ENCODE peak calls at places on chromosomes 4 and X, in ten cellular contexts. One of them, this sample, is unnamed.

GRCh38 chr4:1182313-1182712 is 9.9 kb upstream of the SPON2 start:
- DNase-seq in OCI-LY7: no peak
- DNase-seq in GM12864: no peak
- DNase-seq in IMR-90: no peak
- DNase-seq in heart left ventricle: no peak
- DNase-seq in fibroblast of lung: no peak
- DNase-seq in A549: no peak
- DNase-seq in dorsolateral prefrontal cortex: no peak
- DNase-seq in GM12865: no peak
- DNase-seq in neural progenitor cell: no peak
- DNase-seq in this sample: no peak

GRCh38 chrX:107684956-107685385 is 56.7 kb downstream of the PRPS1 start:
- DNase-seq in OCI-LY7: no peak
- DNase-seq in GM12864: peak; percentile 49
- DNase-seq in IMR-90: no peak
- DNase-seq in heart left ventricle: peak; percentile 77
- DNase-seq in fibroblast of lung: peak; percentile 73
- DNase-seq in A549: no peak
- DNase-seq in dorsolateral prefrontal cortex: no peak
- DNase-seq in GM12865: peak; percentile 80
- DNase-seq in neural progenitor cell: no peak
- DNase-seq in this sample: peak; percentile 47

GRCh38 chr4:1155314-1155713 is 17.1 kb downstream of the SPON2 start:
- DNase-seq in OCI-LY7: no peak
- DNase-seq in GM12864: no peak
- DNase-seq in IMR-90: no peak
- DNase-seq in heart left ventricle: no peak
- DNase-seq in fibroblast of lung: no peak
- DNase-seq in A549: no peak
- DNase-seq in dorsolateral prefrontal cortex: no peak
- DNase-seq in GM12865: no peak
- DNase-seq in neural progenitor cell: no peak
- DNase-seq in this sample: no peak

GRCh38 chr4:101284546-101284945 is 62.8 kb downstream of the PPP3CA start:
- DNase-seq in OCI-LY7: no peak
- DNase-seq in GM12864: no peak
- DNase-seq in IMR-90: no peak
- DNase-seq in heart left ventricle: no peak
- DNase-seq in fibroblast of lung: peak; percentile 19
- DNase-seq in A549: no peak
- DNase-seq in dorsolateral prefrontal cortex: no peak
- DNase-seq in GM12865: no peak
- DNase-seq in neural progenitor cell: no peak
- DNase-seq in this sample: no peak

GRCh38 chr4:31034550-31034949 is 314.4 kb downstream of the PCDH7 start:
- DNase-seq in OCI-LY7: no peak
- DNase-seq in GM12864: no peak
- DNase-seq in IMR-90: no peak
- DNase-seq in heart left ventricle: no peak
- DNase-seq in fibroblast of lung: no peak
- DNase-seq in A549: no peak
- DNase-seq in dorsolateral prefrontal cortex: no peak
- DNase-seq in GM12865: no peak
- DNase-seq in neural progenitor cell: no peak
- DNase-seq in this sample: no peak

GRCh38 chr4:102531441-102531840 is 30.3 kb downstream of the NFKB1 start:
- DNase-seq in OCI-LY7: no peak
- DNase-seq in GM12864: no peak
- DNase-seq in IMR-90: peak; percentile 25
- DNase-seq in heart left ventricle: no peak
- DNase-seq in fibroblast of lung: no peak
- DNase-seq in A549: no peak
- DNase-seq in dorsolateral prefrontal cortex: no peak
- DNase-seq in GM12865: no peak
- DNase-seq in neural progenitor cell: no peak
- DNase-seq in this sample: no peak

GRCh38 chr4:1399508-1400190 is 6.6 kb downstream of the NKX1-1 start:
- DNase-seq in OCI-LY7: peak; percentile 27
- DNase-seq in GM12864: no peak
- DNase-seq in IMR-90: no peak
- DNase-seq in heart left ventricle: peak; percentile 32
- DNase-seq in fibroblast of lung: no peak
- DNase-seq in A549: no peak
- DNase-seq in dorsolateral prefrontal cortex: no peak
- DNase-seq in GM12865: no peak
- DNase-seq in neural progenitor cell: no peak
- DNase-seq in this sample: no peak

GRCh38 chrX:106707771-106708454 is 18.6 kb upstream of the RNF128 start:
- DNase-seq in OCI-LY7: no peak
- DNase-seq in GM12864: no peak
- DNase-seq in IMR-90: peak; percentile 94
- DNase-seq in heart left ventricle: no peak
- DNase-seq in fibroblast of lung: peak; percentile 80
- DNase-seq in A549: peak; percentile 21
- DNase-seq in dorsolateral prefrontal cortex: no peak
- DNase-seq in GM12865: no peak
- DNase-seq in neural progenitor cell: no peak
- DNase-seq in this sample: peak; percentile 83

GRCh38 chr4:184826315-184827266 is 823 bp upstream of the ACSL1 start:
- DNase-seq in OCI-LY7: peak; percentile 57
- DNase-seq in GM12864: no peak
- DNase-seq in IMR-90: peak; percentile 16
- DNase-seq in heart left ventricle: no peak
- DNase-seq in fibroblast of lung: no peak
- DNase-seq in A549: no peak
- DNase-seq in dorsolateral prefrontal cortex: no peak
- DNase-seq in GM12865: peak; percentile 71
- DNase-seq in neural progenitor cell: peak; percentile 21
- DNase-seq in this sample: peak; percentile 59

GRCh38 chrX:150643958-150644357 is 49.2 kb upstream of the MTMR1 start:
- DNase-seq in OCI-LY7: no peak
- DNase-seq in GM12864: no peak
- DNase-seq in IMR-90: no peak
- DNase-seq in heart left ventricle: no peak
- DNase-seq in fibroblast of lung: no peak
- DNase-seq in A549: no peak
- DNase-seq in dorsolateral prefrontal cortex: no peak
- DNase-seq in GM12865: no peak
- DNase-seq in neural progenitor cell: no peak
- DNase-seq in this sample: no peak
- TF ChIP-seq CTCF in OCI-LY7: no peak
- TF ChIP-seq CTCF in GM12864: no peak
- TF ChIP-seq CTCF in IMR-90: no peak
- TF ChIP-seq CTCF in heart left ventricle: no peak
- TF ChIP-seq CTCF in fibroblast of lung: no peak
- TF ChIP-seq CTCF in A549: no peak
- TF ChIP-seq CTCF in dorsolateral prefrontal cortex: no peak
- TF ChIP-seq CTCF in GM12865: no peak
- TF ChIP-seq CTCF in neural progenitor cell: no peak
- TF ChIP-seq CTCF in this sample: no peak

GRCh38 chr4:162510115-162510514 is 346.3 kb upstream of the FSTL5 start:
- DNase-seq in OCI-LY7: no peak
- DNase-seq in GM12864: no peak
- DNase-seq in IMR-90: no peak
- DNase-seq in heart left ventricle: no peak
- DNase-seq in fibroblast of lung: no peak
- DNase-seq in A549: no peak
- DNase-seq in dorsolateral prefrontal cortex: no peak
- DNase-seq in GM12865: no peak
- DNase-seq in neural progenitor cell: peak; percentile 19
- DNase-seq in this sample: no peak
- TF ChIP-seq CTCF in OCI-LY7: no peak
- TF ChIP-seq CTCF in GM12864: no peak
- TF ChIP-seq CTCF in IMR-90: no peak
- TF ChIP-seq CTCF in heart left ventricle: no peak
- TF ChIP-seq CTCF in fibroblast of lung: no peak
- TF ChIP-seq CTCF in A549: no peak
- TF ChIP-seq CTCF in dorsolateral prefrontal cortex: no peak
- TF ChIP-seq CTCF in GM12865: no peak
- TF ChIP-seq CTCF in neural progenitor cell: no peak
- TF ChIP-seq CTCF in this sample: no peak

GRCh38 chr4:165864228-165864627 is 8.8 kb upstream of the TLL1 start:
- DNase-seq in OCI-LY7: peak; percentile 43
- DNase-seq in GM12864: no peak
- DNase-seq in IMR-90: no peak
- DNase-seq in heart left ventricle: no peak
- DNase-seq in fibroblast of lung: no peak
- DNase-seq in A549: no peak
- DNase-seq in dorsolateral prefrontal cortex: no peak
- DNase-seq in GM12865: no peak
- DNase-seq in neural progenitor cell: peak; percentile 16
- DNase-seq in this sample: peak; percentile 2
- TF ChIP-seq CTCF in OCI-LY7: peak; percentile 68
- TF ChIP-seq CTCF in GM12864: peak; percentile 7
- TF ChIP-seq CTCF in IMR-90: no peak
- TF ChIP-seq CTCF in heart left ventricle: no peak
- TF ChIP-seq CTCF in fibroblast of lung: no peak
- TF ChIP-seq CTCF in A549: peak; percentile 18
- TF ChIP-seq CTCF in dorsolateral prefrontal cortex: no peak
- TF ChIP-seq CTCF in GM12865: no peak
- TF ChIP-seq CTCF in neural progenitor cell: peak; percentile 22
- TF ChIP-seq CTCF in this sample: no peak

GRCh38 chr4:130359537-130359936 is 1263.6 kb downstream of the C4orf33 start:
- DNase-seq in OCI-LY7: peak; percentile 56
- DNase-seq in GM12864: no peak
- DNase-seq in IMR-90: peak; percentile 35
- DNase-seq in heart left ventricle: no peak
- DNase-seq in fibroblast of lung: peak; percentile 67
- DNase-seq in A549: no peak
- DNase-seq in dorsolateral prefrontal cortex: no peak
- DNase-seq in GM12865: no peak
- DNase-seq in neural progenitor cell: peak; percentile 24
- DNase-seq in this sample: peak; percentile 44
- TF ChIP-seq CTCF in OCI-LY7: peak; percentile 84
- TF ChIP-seq CTCF in GM12864: no peak
- TF ChIP-seq CTCF in IMR-90: peak; percentile 78
- TF ChIP-seq CTCF in heart left ventricle: no peak
- TF ChIP-seq CTCF in fibroblast of lung: peak; percentile 43
- TF ChIP-seq CTCF in A549: peak; percentile 41
- TF ChIP-seq CTCF in dorsolateral prefrontal cortex: peak; percentile 50
- TF ChIP-seq CTCF in GM12865: no peak
- TF ChIP-seq CTCF in neural progenitor cell: peak; percentile 63
- TF ChIP-seq CTCF in this sample: peak; percentile 30

GRCh38 chrX:136307471-136307870 is 6.7 kb downstream of the ADGRG4 start:
- DNase-seq in OCI-LY7: no peak
- DNase-seq in GM12864: no peak
- DNase-seq in IMR-90: no peak
- DNase-seq in heart left ventricle: no peak
- DNase-seq in fibroblast of lung: no peak
- DNase-seq in A549: no peak
- DNase-seq in dorsolateral prefrontal cortex: no peak
- DNase-seq in GM12865: no peak
- DNase-seq in neural progenitor cell: no peak
- DNase-seq in this sample: no peak
- TF ChIP-seq CTCF in OCI-LY7: no peak
- TF ChIP-seq CTCF in GM12864: no peak
- TF ChIP-seq CTCF in IMR-90: no peak
- TF ChIP-seq CTCF in heart left ventricle: no peak
- TF ChIP-seq CTCF in fibroblast of lung: no peak
- TF ChIP-seq CTCF in A549: no peak
- TF ChIP-seq CTCF in dorsolateral prefrontal cortex: no peak
- TF ChIP-seq CTCF in GM12865: no peak
- TF ChIP-seq CTCF in neural progenitor cell: no peak
- TF ChIP-seq CTCF in this sample: no peak

GRCh38 chrX:46686003-46686645 is 72.8 kb downstream of the SLC9A7 start:
- DNase-seq in OCI-LY7: peak; percentile 54
- DNase-seq in GM12864: no peak
- DNase-seq in IMR-90: peak; percentile 41
- DNase-seq in heart left ventricle: no peak
- DNase-seq in fibroblast of lung: peak; percentile 52
- DNase-seq in A549: no peak
- DNase-seq in dorsolateral prefrontal cortex: peak; percentile 28
- DNase-seq in GM12865: peak; percentile 59
- DNase-seq in neural progenitor cell: peak; percentile 44
- DNase-seq in this sample: no peak
- TF ChIP-seq CTCF in OCI-LY7: peak; percentile 85
- TF ChIP-seq CTCF in GM12864: peak; percentile 47
- TF ChIP-seq CTCF in IMR-90: peak; percentile 61
- TF ChIP-seq CTCF in heart left ventricle: peak; percentile 54
- TF ChIP-seq CTCF in fibroblast of lung: peak; percentile 41
- TF ChIP-seq CTCF in A549: peak; percentile 63
- TF ChIP-seq CTCF in dorsolateral prefrontal cortex: peak; percentile 64
- TF ChIP-seq CTCF in GM12865: peak; percentile 35
- TF ChIP-seq CTCF in neural progenitor cell: peak; percentile 75
- TF ChIP-seq CTCF in this sample: peak; percentile 47

GRCh38 chr4:115234405-115235093 is 121.1 kb upstream of the NDST4 start:
- DNase-seq in OCI-LY7: peak; percentile 37
- DNase-seq in GM12864: no peak
- DNase-seq in IMR-90: no peak
- DNase-seq in heart left ventricle: no peak
- DNase-seq in fibroblast of lung: no peak
- DNase-seq in A549: no peak
- DNase-seq in dorsolateral prefrontal cortex: no peak
- DNase-seq in GM12865: peak; percentile 58
- DNase-seq in neural progenitor cell: peak; percentile 31
- DNase-seq in this sample: no peak
- TF ChIP-seq CTCF in OCI-LY7: peak; percentile 84
- TF ChIP-seq CTCF in GM12864: peak; percentile 14
- TF ChIP-seq CTCF in IMR-90: no peak
- TF ChIP-seq CTCF in heart left ventricle: no peak
- TF ChIP-seq CTCF in fibroblast of lung: no peak
- TF ChIP-seq CTCF in A549: peak; percentile 21
- TF ChIP-seq CTCF in dorsolateral prefrontal cortex: peak; percentile 34
- TF ChIP-seq CTCF in GM12865: peak; percentile 26
- TF ChIP-seq CTCF in neural progenitor cell: peak; percentile 48
- TF ChIP-seq CTCF in this sample: no peak

DNA sequence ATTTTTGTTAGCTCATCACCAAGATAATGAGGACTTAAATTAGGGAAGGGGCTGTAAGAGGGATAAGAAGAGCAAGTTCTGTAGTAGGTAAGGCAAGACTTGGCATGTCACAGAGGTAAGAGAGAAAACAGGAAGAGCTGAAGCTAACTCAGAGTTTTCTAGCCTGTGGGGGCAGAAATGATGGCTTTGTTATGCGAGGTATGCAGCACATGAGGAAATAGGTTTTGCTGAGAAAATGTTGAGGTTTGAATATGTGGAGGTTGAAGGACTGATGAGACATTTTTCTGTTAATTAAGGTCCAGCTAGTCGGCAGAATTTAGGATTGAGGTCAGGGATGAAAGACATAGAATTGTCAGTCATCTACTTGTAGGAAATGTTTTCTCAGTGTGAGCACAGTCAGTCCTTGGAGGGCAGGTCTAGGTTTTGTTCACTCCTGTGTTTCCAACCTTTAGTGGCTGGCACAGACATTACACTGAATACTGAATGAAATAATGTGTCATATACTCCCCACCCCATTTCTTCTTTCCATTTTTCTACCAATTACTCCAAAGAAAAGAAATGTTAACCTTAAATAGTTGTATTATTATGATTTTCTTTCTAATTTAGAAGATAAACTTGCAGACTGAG is 154.0 kb upstream of the AADAT start:
- DNase-seq in OCI-LY7: no peak
- DNase-seq in GM12864: no peak
- DNase-seq in IMR-90: no peak
- DNase-seq in heart left ventricle: no peak
- DNase-seq in fibroblast of lung: no peak
- DNase-seq in A549: no peak
- DNase-seq in dorsolateral prefrontal cortex: no peak
- DNase-seq in GM12865: no peak
- DNase-seq in neural progenitor cell: no peak
- DNase-seq in this sample: no peak
- TF ChIP-seq CTCF in OCI-LY7: no peak
- TF ChIP-seq CTCF in GM12864: no peak
- TF ChIP-seq CTCF in IMR-90: no peak
- TF ChIP-seq CTCF in heart left ventricle: no peak
- TF ChIP-seq CTCF in fibroblast of lung: no peak
- TF ChIP-seq CTCF in A549: no peak
- TF ChIP-seq CTCF in dorsolateral prefrontal cortex: no peak
- TF ChIP-seq CTCF in GM12865: no peak
- TF ChIP-seq CTCF in neural progenitor cell: no peak
- TF ChIP-seq CTCF in this sample: no peak

This sample was measured in foreskin fibroblast.